ENCODE peak calls at places on chromosomes 5 and 9, in four cellular contexts. U is dorsolateral prefrontal cortex, S is sigmoid colon, B is vagina. H is an unnamed sample. For H3K27me3, the result is how much of the 10 kb centered on the place peaks cover.

GRCh38 chr9:131554865-131555351 is 9.6 kb downstream of the PRRT1B start:
- DNase-seq in S (no peak), U (no peak), B (no peak), H (no peak)

GRCh38 chr5:125530833-125531610 is 784.6 kb upstream of the ZNF608 start:
- DNase-seq in U (no peak), S (no peak), B (no peak), H (no peak)

GRCh38 chr9:2802494-2802921 is 41.4 kb downstream of the PUM3 start:
- DNase-seq in U (no peak), B (no peak), S (no peak), H (no peak)

GRCh38 chr9:4939118-4939561 is 45.9 kb upstream of the JAK2 start:
- DNase-seq in U (no peak), B (no peak), S (no peak), H (no peak)

GRCh38 chr9:131173995-131174394 is 48.6 kb downstream of the NUP214 start:
- DNase-seq in U (no peak), S (no peak), B (no peak), H (no peak)

GRCh38 chr9:134556531-134557068 is 85.0 kb upstream of the COL5A1 start:
- DNase-seq in U (no peak), B (no peak), S (peak), H (no peak)

GRCh38 chr5:77775773-77776605 is at the start of gene TBCA:
- DNase-seq in U (peak), B (no peak), S (peak), H (peak)

GRCh38 chr9:135066291-135066690 is 21.2 kb upstream of the OLFM1 start:
- DNase-seq in U (no peak), S (peak), B (no peak), H (peak)

GRCh38 chr9:33468215-33468730 is 5.5 kb downstream of the NOL6 start:
- DNase-seq in S (peak), B (no peak), U (no peak), H (peak)

GRCh38 chr9:129174724-129175514 is 3.1 kb downstream of the IER5L start:
- DNase-seq in U (peak), B (no peak), S (peak), H (peak)

GRCh38 chr5:7878381-7878873 is 9.5 kb downstream of the MTRR start:
- DNase-seq in B (no peak), U (no peak), S (no peak), H (no peak)

GRCh38 chr9:132908635-132909034 is 29.9 kb downstream of the SPACA9 start:
- DNase-seq in S (no peak), B (no peak), U (no peak), H (no peak)

GRCh38 chr5:171750316-171750788 is 35.3 kb upstream of the SMIM23 start:
- DNase-seq in B (no peak), S (no peak), U (no peak), H (no peak)

GRCh38 chr5:179345179-179345428 is 157 bp downstream of the ADAMTS2 start:
- DNase-seq in U (no peak), B (no peak), S (no peak), H (no peak)

GRCh38 chr9:30915451-30915850 is 1469.0 kb upstream of the ACO1 start:
- DNase-seq in U (no peak), B (no peak), S (no peak), H (no peak)
- H3K27me3 ChIP-seq in U (under half), B (under half), S (under half), H (under half)

GRCh38 chr5:67361932-67362729 is 165.5 kb upstream of the CD180 start:
- DNase-seq in B (no peak), U (no peak), S (no peak), H (no peak)

GRCh38 chr5:67366256-67366655 is 169.7 kb upstream of the CD180 start:
- DNase-seq in S (no peak), B (no peak), U (no peak), H (no peak)

GRCh38 chr5:67363963-67364362 is 167.4 kb upstream of the CD180 start:
- DNase-seq in S (no peak), U (no peak), B (no peak), H (no peak)

GRCh38 chr5:67363195-67363594 is 166.6 kb upstream of the CD180 start:
- DNase-seq in S (no peak), B (no peak), U (no peak), H (no peak)

DNA sequence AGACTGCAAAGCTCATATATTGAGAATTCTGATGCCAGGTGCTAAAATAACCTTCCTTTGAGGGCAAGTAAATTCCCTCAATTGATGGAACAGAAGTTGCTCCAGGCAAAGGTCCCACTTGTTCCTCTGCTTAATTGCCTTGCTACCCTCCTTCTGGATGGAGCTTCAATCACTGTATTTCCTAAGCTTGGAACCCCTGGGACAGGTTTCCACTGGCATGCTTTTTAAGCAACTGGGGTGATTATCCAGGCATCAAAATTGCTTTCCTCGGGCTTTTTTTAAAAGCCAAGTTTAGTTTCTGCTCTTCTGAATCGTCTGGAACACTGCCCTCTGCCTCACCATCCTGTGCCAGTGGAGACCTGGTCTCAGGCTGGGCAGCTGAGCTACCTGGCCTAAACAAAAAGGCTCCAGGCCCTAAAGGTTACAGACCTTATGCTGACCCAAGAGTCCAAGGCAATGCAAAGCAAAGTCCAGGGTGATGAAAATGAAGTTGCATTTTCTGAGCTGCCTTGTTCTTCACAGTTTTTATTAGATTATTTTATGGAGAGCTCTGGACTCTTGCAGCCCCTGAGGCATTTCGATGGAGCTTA is 167.9 kb upstream of the CD180 start:
- DNase-seq in B (no peak), S (peak), U (no peak), H (no peak)
- H3K27ac ChIP-seq in B (peak), S (no peak), U (peak), H (no peak)

DNA sequence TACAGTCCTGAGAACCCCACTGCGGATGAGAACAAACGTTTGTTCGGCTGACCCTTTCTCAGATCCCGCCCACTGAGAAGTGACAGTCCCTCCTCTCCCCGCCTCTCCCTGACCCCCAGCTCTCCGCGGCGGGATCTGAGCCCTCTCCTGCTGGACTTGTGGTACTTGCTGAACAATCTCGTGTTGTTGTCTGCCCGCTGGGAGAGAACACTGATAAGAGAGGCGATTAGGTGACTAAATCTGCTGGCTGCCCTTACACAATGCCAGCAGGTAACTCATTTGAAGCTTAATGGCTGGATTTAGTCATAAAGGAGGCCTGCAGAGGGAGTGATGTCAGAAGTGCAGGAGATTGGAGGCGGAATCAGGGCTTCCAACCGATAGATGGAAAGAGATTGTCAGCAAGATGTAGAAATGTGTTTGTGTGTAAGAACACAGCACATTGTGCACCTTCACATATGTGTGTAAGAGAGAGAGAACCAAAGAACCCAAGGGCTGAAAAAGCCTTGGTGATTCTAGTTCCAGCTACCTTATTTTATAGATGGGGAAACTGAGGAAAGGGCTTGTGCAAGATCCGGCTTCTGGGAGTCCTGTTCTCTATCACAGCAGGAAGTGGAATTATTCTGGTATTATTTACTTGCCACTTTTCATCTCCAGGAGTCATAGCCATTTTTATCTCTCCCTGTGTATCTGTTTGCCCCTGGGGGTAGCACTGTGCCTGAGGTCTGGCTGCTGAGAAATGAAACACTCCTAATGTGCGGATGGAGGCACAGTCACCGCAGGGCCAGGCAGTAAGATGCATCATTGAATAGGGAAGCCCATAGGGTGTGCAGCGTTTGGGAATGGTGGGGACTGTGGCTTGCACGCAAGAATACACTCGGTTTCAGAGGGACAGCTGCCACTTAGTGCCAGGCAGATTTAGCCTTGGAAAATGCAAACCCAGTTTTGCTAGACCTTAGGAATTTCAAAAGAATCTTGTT is 203.7 kb upstream of the MSX2 start:
- DNase-seq in S (no peak), B (no peak), U (no peak), H (no peak)
- TF ChIP-seq CTCF in S (no peak), B (no peak), U (no peak), H (no peak)

GRCh38 chr5:141805874-141806273 is 72.3 kb downstream of the PCDH1 start:
- DNase-seq in B (no peak), S (peak), U (no peak), H (no peak)
- H3K27me3 ChIP-seq in B (under half), S (under half), U (under half), H (under half)

H was measured in lower lobe of right lung.